ENCODE peak calls at places on chromosomes 11 and 22, in four cellular contexts. G is WTC11, Q is K562, R is HepG2. E is an unnamed sample.

GRCh38 chr11:3902441-3902840 is 47.0 kb downstream of the STIM1 start:
- DNase-seq in G (no peak), Q (peak), R (no peak), E (no peak)

GRCh38 chr22:28013611-28014010 is 94.6 kb upstream of the PITPNB start:
- DNase-seq in G (no peak), Q (no peak), R (no peak), E (no peak)

GRCh38 chr11:47020793-47021624 is 84.4 kb downstream of the CSTPP1 start:
- DNase-seq in G (no peak), Q (no peak), R (no peak), E (peak)

GRCh38 chr11:46381836-46382643 is 571 bp downstream of the MDK start:
- DNase-seq in G (peak), Q (peak), R (no peak), E (no peak)

GRCh38 chr11:36376888-36377758 is 81.0 kb downstream of the PRR5L start:
- DNase-seq in G (peak), Q (no peak), R (no peak), E (no peak)

GRCh38 chr22:30228509-30229359 is 17.8 kb downstream of the LIF start:
- DNase-seq in G (no peak), Q (no peak), R (no peak), E (no peak)

GRCh38 chr11:130427581-130428211 is 713 bp downstream of the ADAMTS8 start:
- DNase-seq in G (peak), Q (no peak), R (no peak), E (no peak)

GRCh38 chr11:17601206-17602075 is 54.4 kb downstream of the OTOG start:
- DNase-seq in G (no peak), Q (peak), R (no peak), E (no peak)

GRCh38 chr22:46038516-46039430 is 61.8 kb upstream of the WNT7B start:
- DNase-seq in G (peak), Q (no peak), R (no peak), E (no peak)

GRCh38 chr22:23088199-23088604 is 17.9 kb downstream of the GNAZ start:
- DNase-seq in G (peak), Q (peak), R (no peak), E (no peak)

GRCh38 chr11:130585545-130585944 is 137.1 kb downstream of the ADAMTS15 start:
- DNase-seq in G (no peak), Q (no peak), R (no peak), E (no peak)

GRCh38 chr22:27377501-27377900 is 424.1 kb downstream of the MN1 start:
- DNase-seq in G (no peak), Q (no peak), R (no peak), E (no peak)

GRCh38 chr11:70158201-70158600 is 44.9 kb upstream of the FADD start:
- DNase-seq in G (peak), Q (peak), R (peak), E (no peak)

GRCh38 chr11:70076461-70076931 is 1.6 kb upstream of the ANO1 start:
- DNase-seq in G (peak), Q (no peak), R (no peak), E (no peak)

GRCh38 chr11:134639586-134640330 is 227.7 kb upstream of the B3GAT1 start:
- DNase-seq in G (no peak), Q (peak), R (no peak), E (no peak)
- TF ChIP-seq NR2C2 in G (no peak), Q (no peak), R (no peak), E (no peak)

GRCh38 chr22:49951986-49952896 is 8.3 kb upstream of the PIM3 start:
- DNase-seq in G (no peak), Q (no peak), R (peak), E (no peak)
- TF ChIP-seq NR2C2 in G (no peak), Q (no peak), R (no peak), E (no peak)

DNA sequence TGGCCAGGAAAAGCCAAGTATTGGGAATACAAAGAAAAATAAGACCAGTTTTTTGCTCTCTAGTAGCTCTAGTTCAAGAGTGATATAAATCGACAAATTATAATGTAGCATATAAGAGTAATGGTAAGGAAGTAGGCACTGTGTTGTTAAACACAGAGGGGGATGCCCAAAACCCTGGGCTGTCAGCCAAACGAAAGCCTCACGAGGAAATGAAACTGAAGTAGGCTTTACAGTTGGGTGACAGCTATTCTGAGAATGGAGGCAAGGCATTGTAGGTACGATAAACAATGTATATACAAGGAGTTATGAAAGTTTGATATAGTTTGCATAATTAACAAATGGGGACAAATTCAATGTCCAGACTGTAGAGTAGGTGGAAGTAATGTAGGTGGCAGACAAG is 176.4 kb downstream of the FAM181B start:
- DNase-seq in G (no peak), Q (no peak), R (no peak), E (peak)
- TF ChIP-seq NR2C2 in G (no peak), Q (no peak), R (no peak), E (no peak)

DNA sequence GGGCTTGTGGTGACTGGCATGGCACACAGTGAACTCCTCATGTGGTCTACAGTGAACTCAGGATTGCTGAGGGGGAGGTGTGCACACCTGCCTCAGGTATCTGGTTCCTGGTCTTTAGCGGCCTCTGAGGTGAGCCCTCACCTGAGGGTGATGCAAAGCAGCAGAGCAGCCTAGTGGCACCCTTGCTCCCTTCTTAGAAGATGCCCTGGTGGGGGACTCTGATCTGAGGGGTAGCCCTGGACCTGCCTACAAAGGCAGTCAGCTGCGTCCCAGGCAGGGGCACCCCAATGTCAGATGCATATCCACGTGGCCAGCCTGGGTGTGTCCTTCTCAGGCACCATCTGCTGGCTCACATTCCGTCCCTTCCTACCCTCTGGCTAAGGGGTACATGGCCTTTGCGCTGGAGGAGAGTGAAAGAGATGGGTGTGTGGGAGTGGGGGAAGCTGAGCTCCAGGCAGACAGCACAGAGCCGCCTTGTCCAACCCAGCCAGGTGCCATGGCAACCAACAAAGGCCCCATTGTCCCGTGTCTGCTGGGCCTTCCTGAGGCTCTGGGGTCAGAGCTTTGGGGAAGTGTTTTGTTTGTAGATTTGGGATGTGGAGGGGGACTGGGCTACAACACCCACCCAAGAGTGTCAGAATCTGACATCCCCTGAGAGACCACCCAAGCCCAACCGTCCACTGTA is 5.8 kb downstream of the PLEKHB1 start:
- DNase-seq in G (no peak), Q (no peak), R (peak), E (no peak)
- TF ChIP-seq NR2C2 in G (no peak), Q (no peak), R (peak), E (no peak)

DNA sequence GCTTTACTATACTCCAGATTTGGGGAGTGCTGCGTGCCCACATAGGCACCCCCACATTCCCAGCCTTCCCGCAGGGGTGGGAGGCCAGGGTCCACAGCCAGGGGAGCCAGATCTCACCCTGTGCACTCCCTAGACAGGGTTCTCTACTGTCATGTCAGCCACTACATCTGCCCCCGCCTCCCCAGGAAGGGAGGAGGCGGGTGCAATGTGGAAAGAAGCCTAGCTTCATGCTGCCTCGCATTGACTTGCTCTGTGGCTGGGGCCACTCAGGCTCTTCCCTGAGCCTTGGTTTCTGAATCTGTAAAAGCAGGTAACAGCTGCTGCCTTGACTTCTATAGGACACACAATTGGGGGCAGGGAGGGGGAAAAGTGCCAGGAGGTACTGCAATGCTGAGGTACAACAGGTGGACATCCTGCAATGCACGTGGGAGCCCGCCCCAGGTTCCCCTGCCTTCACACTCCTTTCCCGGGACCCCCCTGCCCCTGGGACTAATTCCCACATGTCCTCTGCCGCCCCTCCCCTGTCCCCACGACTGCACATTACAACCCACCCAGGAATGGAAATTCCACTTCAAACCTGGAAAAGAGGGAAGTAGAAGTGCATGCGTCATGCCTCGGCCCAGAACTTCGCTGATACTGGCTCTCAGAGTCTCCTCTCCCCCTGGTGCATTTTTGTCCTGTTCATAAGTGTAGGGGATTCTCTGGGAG is 44.0 kb downstream of the GDPD5 start:
- DNase-seq in G (no peak), Q (peak), R (no peak), E (no peak)
- TF ChIP-seq NR2C2 in G (no peak), Q (no peak), R (no peak), E (no peak)

E was measured in GM12878.